ENCODE peak calls at places on chromosomes 5 and 9, in five cellular contexts. D is trophoblast cell, W is H9, V is neuronal stem cell, X is mesenchymal stem cell. J is an unnamed sample.

GRCh38 chr5:64164166-64164565 is 1.5 kb upstream of the RNF180 start:
- DNase-seq in W (no peak), V (no peak), D (no peak), X (no peak), J (no peak)

GRCh38 chr9:84301851-84302250 is 38.7 kb downstream of the SLC28A3 start:
- DNase-seq in W (no peak), X (no peak), D (no peak), V (no peak), J (no peak)

GRCh38 chr5:166165600-166165999 is 2125.8 kb upstream of the WWC1 start:
- DNase-seq in V (peak), D (no peak), W (peak), X (peak), J (no peak)

GRCh38 chr5:134227259-134227658 is 1.4 kb upstream of the PPP2CA start:
- DNase-seq in V (no peak), X (peak), W (peak), D (no peak), J (no peak)

GRCh38 chr5:159510282-159510681 is 180.0 kb upstream of the IL12B start:
- DNase-seq in X (peak), V (peak), D (peak), W (peak), J (peak)

GRCh38 chr5:45862763-45863162 is 166.6 kb upstream of the HCN1 start:
- DNase-seq in W (no peak), D (no peak), V (no peak), X (no peak), J (no peak)

GRCh38 chr9:114482602-114483001 is 22.7 kb downstream of the WHRN start:
- DNase-seq in W (no peak), V (no peak), D (no peak), X (no peak), J (no peak)

GRCh38 chr9:126126807-126127206 is 199.8 kb upstream of the MVB12B start:
- DNase-seq in W (peak), D (no peak), X (no peak), V (no peak), J (no peak)

GRCh38 chr9:899440-900184 is 58.1 kb downstream of the DMRT1 start:
- DNase-seq in D (no peak), V (peak), W (no peak), X (no peak), J (no peak)

GRCh38 chr5:31186672-31187267 is 6.7 kb upstream of the CDH6 start:
- DNase-seq in D (no peak), X (peak), V (peak), W (no peak), J (no peak)
- H2BK12ac ChIP-seq in D (no peak), X (no peak), V (no peak), W (no peak), J (no peak)

DNA sequence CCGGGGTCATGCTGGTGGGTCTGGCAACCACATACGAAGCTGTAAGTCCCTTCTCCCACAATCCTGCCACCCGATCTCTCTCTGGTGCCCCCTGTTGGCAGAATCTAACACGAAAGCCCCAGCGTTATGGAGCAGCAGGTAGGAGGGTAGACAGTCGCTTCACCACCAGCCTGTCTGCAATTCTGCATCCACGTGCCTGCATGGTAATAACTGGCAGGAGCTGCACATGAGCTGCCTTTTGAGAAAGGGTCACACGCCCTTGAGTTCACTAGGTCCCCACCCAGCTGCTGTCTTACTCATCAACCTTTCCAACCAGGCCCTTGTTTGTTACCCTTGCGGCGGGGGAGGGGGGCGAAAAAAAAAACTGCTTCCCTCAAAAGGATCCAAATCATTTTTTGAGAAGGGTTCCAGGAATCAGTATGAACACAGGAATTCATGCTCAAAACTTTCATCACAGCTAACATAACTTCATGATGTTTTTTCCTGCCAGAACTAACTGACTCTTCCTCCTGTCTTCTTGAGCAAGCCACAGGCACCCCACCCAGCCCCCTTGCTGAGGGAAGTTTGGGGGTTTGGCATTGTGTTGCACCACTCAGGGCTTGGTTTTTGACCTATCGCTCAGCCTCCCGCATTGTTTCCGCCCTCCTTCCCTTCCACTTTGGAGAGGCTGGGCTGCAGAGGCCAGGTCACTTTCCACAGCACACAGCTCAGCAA is 19.6 kb upstream of the TMEM252 start:
- DNase-seq in W (peak), X (peak), V (no peak), D (peak), J (peak)
- H4K8ac ChIP-seq in W (no peak), X (no peak), V (no peak), D (no peak), J (no peak)

GRCh38 chr9:128244443-128245226 is 31.2 kb downstream of the GOLGA2 start:
- DNase-seq in X (peak), W (peak), V (no peak), D (no peak), J (no peak)
- H2BK12ac ChIP-seq in X (peak), W (no peak), V (no peak), D (peak), J (peak)

GRCh38 chr5:14187157-14187556 is 44.0 kb downstream of the TRIO start:
- DNase-seq in X (no peak), V (no peak), W (no peak), D (no peak), J (no peak)

GRCh38 chr5:14190194-14191164 is 47.3 kb downstream of the TRIO start:
- DNase-seq in W (no peak), X (peak), V (no peak), D (peak), J (no peak)

GRCh38 chr5:14187660-14188059 is 44.5 kb downstream of the TRIO start:
- DNase-seq in W (no peak), D (no peak), X (no peak), V (no peak), J (no peak)

GRCh38 chr5:14189680-14190079 is 46.5 kb downstream of the TRIO start:
- DNase-seq in D (no peak), W (no peak), V (no peak), X (no peak), J (no peak)

GRCh38 chr5:14188778-14189177 is 45.6 kb downstream of the TRIO start:
- DNase-seq in W (no peak), X (no peak), V (no peak), D (no peak), J (no peak)
- H4K8ac ChIP-seq in W (no peak), X (no peak), V (no peak), D (no peak), J (no peak)

GRCh38 chr9:135381911-135382310 is 97.7 kb upstream of the PPP1R26 start:
- DNase-seq in V (no peak), X (no peak), D (no peak), W (no peak), J (no peak)
- H2BK12ac ChIP-seq in V (no peak), X (no peak), D (no peak), W (no peak), J (no peak)

J was measured in H1.